ENCODE peak calls at places on chromosomes 5 and 9, in seven cellular contexts. B is spleen, Z is stomach, G is uterus, F is IMR-90, E is thyroid gland, W is esophagus squamous epithelium. L is an unnamed sample.

GRCh38 chr5:112005533-112005926 is 248.5 kb upstream of the NREP start:
- DNase-seq in G (no peak), F (peak; percentile 50), E (no peak), W (no peak), B (no peak), Z (no peak), L (no peak)

GRCh38 chr5:54719384-54720306 is 202.1 kb downstream of the SNX18 start:
- DNase-seq in B (no peak), W (no peak), Z (peak; percentile 53), F (peak; percentile 81), G (no peak), E (peak; percentile 74), L (no peak)

GRCh38 chr9:14051459-14051858 is 262.5 kb downstream of the NFIB start:
- DNase-seq in W (no peak), F (no peak), G (no peak), Z (no peak), B (no peak), E (no peak), L (no peak)

GRCh38 chr9:100714372-100715099 is 136.7 kb downstream of the CAVIN4 start:
- DNase-seq in B (no peak), G (no peak), Z (peak; percentile 58), W (no peak), E (peak; percentile 14), F (peak; percentile 48), L (no peak)

GRCh38 chr9:133733074-133733408 is 5.1 kb downstream of the SARDH start:
- DNase-seq in Z (peak; percentile 21), W (no peak), G (no peak), B (no peak), E (no peak), F (no peak), L (no peak)

GRCh38 chr5:178416919-178417318 is 173.3 kb downstream of the COL23A1 start:
- DNase-seq in G (no peak), Z (no peak), B (no peak), W (no peak), E (no peak), F (peak; percentile 31), L (no peak)

GRCh38 chr9:91192379-91192775 is 169.3 kb downstream of the AUH start:
- DNase-seq in B (no peak), E (peak; percentile 66), W (no peak), Z (no peak), G (no peak), F (peak; percentile 42), L (no peak)

GRCh38 chr5:61840354-61840753 is 465.7 kb upstream of the KIF2A start:
- DNase-seq in E (no peak), F (no peak), Z (no peak), W (no peak), B (no peak), G (no peak), L (no peak)

GRCh38 chr9:111992523-111992922 is 95.9 kb downstream of the UGCG start:
- DNase-seq in F (peak; percentile 82), Z (no peak), G (no peak), E (no peak), B (no peak), W (no peak), L (no peak)

GRCh38 chr9:6944093-6944551 is 186.3 kb downstream of the KDM4C start:
- DNase-seq in E (no peak), W (no peak), F (peak; percentile 82), Z (no peak), G (no peak), B (no peak), L (no peak)

GRCh38 chr5:68682400-68683152 is 411.2 kb upstream of the SLC30A5 start:
- DNase-seq in Z (peak; percentile 27), G (no peak), F (no peak), E (peak; percentile 41), W (no peak), B (no peak), L (no peak)

GRCh38 chr5:134145779-134146581 is 30.8 kb downstream of the SKP1 start:
- DNase-seq in W (no peak), Z (peak; percentile 84), F (peak; percentile 64), G (peak; percentile 65), E (peak; percentile 75), B (peak; percentile 91), L (peak; percentile 82)

GRCh38 chr9:73200694-73201432 is 49.2 kb downstream of the ANXA1 start:
- DNase-seq in W (no peak), E (no peak), G (no peak), B (no peak), F (peak; percentile 23), Z (no peak), L (no peak)

GRCh38 chr5:140607031-140607430 is 25.9 kb downstream of the CD14 start:
- DNase-seq in G (no peak), B (no peak), E (no peak), Z (no peak), F (no peak), W (no peak), L (no peak)

GRCh38 chr5:73129143-73129542 is 8.8 kb downstream of the TMEM171 start:
- DNase-seq in B (no peak), W (no peak), Z (no peak), F (no peak), E (no peak), G (no peak), L (no peak)

GRCh38 chr9:88221110-88221509 is 82.8 kb upstream of the SPATA31C2 start:
- DNase-seq in G (no peak), F (no peak), B (no peak), Z (no peak), E (no peak), W (no peak), L (no peak)

GRCh38 chr5:36607838-36608783 is 1.7 kb downstream of the SLC1A3 start:
- DNase-seq in W (no peak), E (no peak), G (no peak), F (no peak), Z (no peak), B (no peak), L (no peak)

GRCh38 chr5:44605926-44606325 is 202.8 kb upstream of the MRPS30 start:
- DNase-seq in E (no peak), W (no peak), G (no peak), B (no peak), F (no peak), Z (no peak), L (no peak)

DNA sequence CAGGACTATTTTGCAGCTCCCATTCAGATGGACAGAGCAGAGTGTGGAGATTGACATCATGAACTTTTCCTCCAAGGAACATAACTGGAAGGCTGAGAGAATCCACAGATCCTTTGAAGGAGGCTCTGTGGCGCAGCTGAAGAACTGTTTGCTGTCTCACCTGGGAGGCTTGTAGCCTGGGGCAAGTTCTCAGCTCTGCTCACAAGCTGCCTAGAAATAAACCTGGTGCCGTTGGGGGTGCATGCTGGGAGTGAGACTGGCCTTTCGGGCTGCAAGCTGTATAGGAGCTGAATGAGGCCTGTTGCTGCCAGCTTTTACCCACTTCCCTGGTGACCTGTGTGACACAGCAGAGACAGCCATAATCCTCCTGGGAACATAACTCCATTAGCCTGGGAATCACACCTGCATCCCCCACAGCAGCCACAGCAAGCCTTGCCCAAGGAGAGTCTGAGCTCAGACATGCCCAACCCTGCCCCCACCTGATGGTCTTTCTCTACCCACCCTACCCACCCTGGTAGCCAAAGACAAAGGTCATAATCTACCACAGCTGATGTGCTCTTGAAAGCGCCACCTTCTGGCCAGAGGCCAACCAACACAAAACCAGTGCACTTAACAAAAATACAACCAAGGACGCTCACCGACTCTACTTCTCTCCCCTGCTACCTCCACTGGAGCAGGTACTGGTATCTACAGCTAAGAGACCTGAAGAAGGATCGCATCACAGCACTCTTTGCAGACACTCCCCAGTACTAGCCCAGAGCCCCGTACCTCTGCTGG is 205.1 kb upstream of the MRPS30 start:
- DNase-seq in F (no peak), G (no peak), B (no peak), W (no peak), Z (no peak), E (no peak), L (no peak)
- TF ChIP-seq CTCF in F (no peak), G (no peak), B (no peak), W (no peak), Z (no peak), E (no peak), L (no peak)

DNA sequence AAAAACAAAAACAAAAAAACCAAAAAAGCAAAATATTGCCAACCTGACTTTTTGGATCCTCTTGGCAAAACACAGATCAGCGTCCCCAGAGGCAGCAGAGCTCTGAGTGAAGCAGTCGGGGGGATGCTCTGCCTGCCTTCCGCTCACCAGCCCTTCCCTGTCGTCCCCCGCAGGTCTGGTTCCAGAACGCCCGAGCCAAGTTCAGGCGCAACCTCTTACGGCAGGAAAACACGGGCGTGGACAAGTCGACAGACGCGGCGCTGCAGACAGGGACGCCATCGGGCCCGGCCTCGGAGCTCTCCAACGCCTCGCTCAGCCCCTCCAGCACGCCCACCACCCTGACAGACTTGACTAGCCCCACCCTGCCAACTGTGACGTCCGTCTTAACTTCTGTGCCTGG is 20.7 kb downstream of the LHX2 start:
- DNase-seq in W (no peak), G (no peak), F (no peak), B (peak; percentile 67), Z (no peak), E (no peak), L (no peak)
- H3K27me3 ChIP-seq in W (no peaks in the 10 kb centered on the region), G (peaks cover 12% of the 10 kb centered on the region), F (peaks cover 78% of the 10 kb centered on the region), B (peaks cover 72% of the 10 kb centered on the region), Z (no peaks in the 10 kb centered on the region), E (no peaks in the 10 kb centered on the region), L (no peaks in the 10 kb centered on the region)

GRCh38 chr5:32428426-32428825 is 16.1 kb downstream of the ZFR start:
- DNase-seq in W (no peak), F (no peak), B (no peak), Z (no peak), E (no peak), G (no peak), L (no peak)

GRCh38 chr5:32422697-32423096 is 21.8 kb downstream of the ZFR start:
- DNase-seq in F (no peak), Z (no peak), W (no peak), E (no peak), G (no peak), B (no peak), L (no peak)

GRCh38 chr5:32421075-32421474 is 23.5 kb downstream of the ZFR start:
- DNase-seq in Z (no peak), W (no peak), F (no peak), G (no peak), E (no peak), B (no peak), L (no peak)

DNA sequence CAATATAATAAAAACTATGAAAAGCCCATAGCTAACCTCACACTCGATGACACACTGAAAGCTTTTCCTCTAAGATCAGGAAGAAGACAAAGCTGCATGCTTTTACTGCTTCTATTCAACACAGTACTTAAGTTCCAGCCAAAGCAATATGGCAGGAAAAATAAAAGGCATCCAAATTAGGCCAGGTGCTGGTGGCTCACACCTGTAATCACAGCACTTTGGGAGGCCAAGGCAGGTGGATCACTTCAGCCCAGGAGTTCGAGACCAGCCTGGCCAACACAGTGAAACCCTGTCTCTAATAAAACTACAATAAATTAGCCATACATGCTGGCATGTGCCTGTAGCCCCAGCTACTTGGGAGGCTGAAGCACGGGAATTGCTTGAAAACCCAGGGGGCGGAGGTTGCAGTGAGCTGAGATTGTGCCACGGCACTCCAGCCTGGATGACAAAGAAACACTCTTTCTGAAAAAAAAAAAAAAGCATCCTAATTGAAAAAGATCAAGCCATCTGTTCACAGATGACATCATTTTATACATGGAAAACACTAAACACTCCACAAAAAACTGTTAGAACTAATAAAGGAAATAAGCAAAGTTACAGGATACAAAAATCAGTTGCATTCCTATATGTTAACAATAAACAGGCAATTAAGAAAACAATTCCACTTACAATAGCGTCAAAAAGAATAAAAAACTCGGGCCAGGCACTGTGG is 17.9 kb downstream of the ZFR start:
- DNase-seq in F (no peak), Z (no peak), G (no peak), B (no peak), E (no peak), W (no peak), L (no peak)
- TF ChIP-seq POLR2A in F (no peak), Z (no peak), G (no peak), B (no peak), E (no peak), W (no peak), L (no peak)

GRCh38 chr5:34915139-34915855 is at the start of the genes BRIX1 and RAD1:
- DNase-seq in W (peak; percentile 88), B (peak; percentile 100), E (peak; percentile 96), F (peak; percentile 98), G (peak; percentile 94), Z (peak; percentile 98), L (peak; percentile 95)
- TF ChIP-seq CTCF in W (no peak), B (peak; percentile 18), E (no peak), F (no peak), G (peak; percentile 58), Z (no peak), L (no peak)

L was measured in breast epithelium.